ENCODE peak calls at places on chromosome 9, in five cellular contexts. A, O, C, T and H are unnamed samples.
A peak's percentile ranks its signal among the peaks of the same experiment; 100 is the strongest.

GRCh38 chr9:83932001-83932400 is 10.8 kb upstream of the KIF27 start:
- DNase-seq in O (no peak), C (no peak), T (no peak), A (no peak), H (no peak)

GRCh38 chr9:8600914-8601680 is 801.5 kb upstream of the DMAC1 start:
- DNase-seq in A (no peak), T (no peak), O (no peak), C (no peak), H (no peak)

GRCh38 chr9:133351908-133352634 is 4.1 kb downstream of the RPL7A start:
- DNase-seq in O (peak; percentile 69), A (peak; percentile 27), T (no peak), C (peak; percentile 21), H (peak; percentile 61)

GRCh38 chr9:81529556-81530193 is 159.7 kb downstream of the TLE1 start:
- DNase-seq in T (peak; percentile 7), O (no peak), C (no peak), A (no peak), H (no peak)

GRCh38 chr9:94167055-94167346 is 82.7 kb downstream of the PTPDC1 start:
- DNase-seq in C (no peak), O (peak; percentile 94), T (no peak), A (no peak), H (no peak)

GRCh38 chr9:128396970-128397613 is 23.6 kb upstream of the CERCAM start:
- DNase-seq in O (no peak), A (no peak), C (no peak), T (no peak), H (no peak)

GRCh38 chr9:91162784-91163440 is 198.8 kb downstream of the AUH start:
- DNase-seq in O (peak; percentile 40), C (no peak), T (no peak), A (peak; percentile 40), H (peak; percentile 75)

GRCh38 chr9:81492710-81493447 is 196.5 kb downstream of the TLE1 start:
- DNase-seq in O (no peak), C (no peak), A (no peak), T (no peak), H (no peak)

GRCh38 chr9:110058304-110058953 is 149.5 kb downstream of the C9orf152 start:
- DNase-seq in T (peak; percentile 67), O (peak; percentile 39), A (peak; percentile 41), C (no peak), H (peak; percentile 58)

GRCh38 chr9:79390077-79390673 is 181.6 kb upstream of the TLE4 start:
- DNase-seq in O (no peak), A (no peak), T (no peak), C (no peak), H (no peak)

GRCh38 chr9:109317979-109318671 is 2.7 kb downstream of the EPB41L4B start:
- DNase-seq in C (no peak), T (no peak), A (no peak), O (no peak), H (no peak)

GRCh38 chr9:114339130-114339908 is 9.7 kb downstream of the ORM2 start:
- DNase-seq in O (peak; percentile 54), C (peak; percentile 20), A (peak; percentile 52), T (no peak), H (peak; percentile 86)

GRCh38 chr9:84230355-84231136 is 110.0 kb downstream of the SLC28A3 start:
- DNase-seq in O (peak; percentile 64), A (no peak), C (no peak), T (no peak), H (no peak)

GRCh38 chr9:37495571-37495970 is 9.8 kb downstream of the POLR1E start:
- DNase-seq in T (no peak), O (no peak), C (no peak), A (no peak), H (no peak)
- H3K36me3 ChIP-seq in T (peaks cover 52% of the 10 kb centered on the region), O (peaks cover 32% of the 10 kb centered on the region), C (peaks cover 39% of the 10 kb centered on the region), A (peaks cover 45% of the 10 kb centered on the region), H (peaks cover 4% of the 10 kb centered on the region)

GRCh38 chr9:34252016-34252415 is 73.2 kb downstream of the UBAP1 start:
- DNase-seq in O (no peak), C (no peak), T (no peak), A (no peak), H (peak; percentile 44)

GRCh38 chr9:34253460-34253837 is 74.6 kb downstream of the UBAP1 start:
- DNase-seq in C (no peak), T (no peak), A (no peak), O (peak; percentile 30), H (no peak)

GRCh38 chr9:34252670-34253459 is 74.0 kb downstream of the UBAP1 start:
- DNase-seq in T (peak; percentile 18), C (peak; percentile 61), O (peak; percentile 72), A (peak; percentile 52), H (peak; percentile 63)

GRCh38 chr9:34249274-34249673 is 70.4 kb downstream of the UBAP1 start:
- DNase-seq in O (no peak), C (no peak), T (no peak), A (no peak), H (no peak)

GRCh38 chr9:34250721-34251120 is 71.9 kb downstream of the UBAP1 start:
- DNase-seq in A (no peak), O (no peak), T (no peak), C (no peak), H (no peak)
- H3K36me3 ChIP-seq in A (peaks cover 43% of the 10 kb centered on the region), O (peaks cover 27% of the 10 kb centered on the region), T (peaks cover 10% of the 10 kb centered on the region), C (peaks cover 48% of the 10 kb centered on the region), H (no peaks in the 10 kb centered on the region)

DNA sequence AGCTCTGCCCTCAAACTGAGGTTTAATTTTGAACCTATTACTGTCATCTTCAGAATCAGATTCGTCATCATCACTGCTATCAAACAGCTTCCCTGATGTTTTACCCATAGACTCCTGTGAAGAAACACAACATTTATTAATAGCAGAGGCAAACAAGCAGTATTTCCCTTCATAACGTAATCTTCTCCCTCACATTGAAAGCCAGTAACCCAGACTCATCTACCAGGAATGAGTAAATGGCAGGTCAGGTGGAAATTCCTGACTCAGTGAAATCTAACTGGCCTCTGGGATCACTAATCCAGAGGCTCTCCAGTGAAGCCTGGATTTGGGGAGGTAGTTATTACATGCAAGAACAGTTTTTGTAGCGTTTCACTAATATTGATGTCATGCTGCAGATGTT is 14.6 kb downstream of the NOL8 start:
- DNase-seq in A (no peak), O (no peak), T (no peak), C (no peak), H (no peak)
- H3K36me3 ChIP-seq in A (peaks cover 36% of the 10 kb centered on the region), O (peaks cover 47% of the 10 kb centered on the region), T (peaks cover 50% of the 10 kb centered on the region), C (peaks cover 21% of the 10 kb centered on the region), H (peaks cover 16% of the 10 kb centered on the region)

DNA sequence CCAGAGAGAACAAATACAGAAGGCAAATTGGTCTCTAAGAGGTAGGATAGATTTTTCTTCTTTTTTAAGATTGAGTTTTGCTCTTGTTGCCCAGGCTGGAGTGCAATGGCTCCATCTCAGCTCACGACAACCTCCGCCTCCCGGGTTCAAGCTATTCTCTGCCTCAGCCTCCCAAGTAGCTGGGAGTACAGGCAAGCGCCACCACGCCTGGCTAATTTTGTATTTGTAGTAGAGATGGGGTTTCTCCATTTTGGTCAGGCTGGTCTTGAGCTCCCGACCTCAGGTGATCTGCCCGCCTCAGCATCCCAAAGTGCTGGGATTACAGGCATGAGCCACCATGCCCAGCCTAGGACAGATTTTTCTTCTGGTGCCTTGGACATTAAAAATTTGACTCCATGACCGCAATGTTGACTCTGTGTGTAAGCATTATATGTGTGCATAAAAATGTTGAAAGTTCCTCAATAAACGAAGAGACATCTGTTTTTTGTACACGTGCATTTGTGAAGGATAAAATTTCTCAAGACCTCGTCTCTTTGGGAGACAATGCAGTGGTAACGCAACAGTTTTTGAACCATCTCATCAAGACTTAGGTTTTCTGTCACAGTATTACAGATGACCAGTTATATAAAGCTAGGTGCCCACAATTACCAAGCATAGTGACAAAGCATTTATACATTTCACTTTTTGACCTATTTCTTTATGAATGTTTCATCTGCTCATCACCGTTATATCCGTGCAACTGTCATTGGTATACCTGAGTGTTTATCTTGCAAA is 17.4 kb downstream of the VCP start:
- DNase-seq in O (no peak), C (no peak), A (no peak), T (no peak), H (no peak)
- H3K36me3 ChIP-seq in O (peaks cover 50% of the 10 kb centered on the region), C (peaks cover 46% of the 10 kb centered on the region), A (peaks cover 40% of the 10 kb centered on the region), T (peaks cover 45% of the 10 kb centered on the region), H (peaks cover 16% of the 10 kb centered on the region)

GRCh38 chr9:35740243-35740642 is 7.8 kb downstream of the CREB3 start:
- DNase-seq in A (no peak), O (no peak), T (no peak), C (no peak), H (no peak)
- H3K36me3 ChIP-seq in A (peaks cover 23% of the 10 kb centered on the region), O (peaks cover 82% of the 10 kb centered on the region), T (peaks cover 64% of the 10 kb centered on the region), C (peaks cover 81% of the 10 kb centered on the region), H (peaks cover 18% of the 10 kb centered on the region)

DNA sequence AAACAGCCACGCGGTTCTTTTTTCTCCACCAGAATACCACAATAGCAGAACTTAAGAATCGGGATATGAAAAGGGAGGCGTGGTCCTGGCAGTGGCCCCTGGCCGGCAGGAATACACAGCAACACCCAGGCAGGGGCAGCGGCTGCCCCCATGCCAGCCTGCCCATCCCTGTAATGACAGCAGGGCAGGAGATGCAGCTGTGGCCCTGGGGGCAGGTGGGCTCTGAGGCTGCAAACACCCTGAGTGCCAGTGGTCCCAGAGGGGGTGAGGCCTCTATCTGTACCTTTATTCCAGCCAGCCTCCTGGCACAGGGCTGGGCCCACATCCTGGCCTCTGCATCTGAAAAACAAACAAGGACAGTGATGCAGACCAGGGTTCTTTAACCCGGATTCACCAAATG is 12.4 kb downstream of the DIPK1B start:
- DNase-seq in T (no peak), A (no peak), C (no peak), O (no peak), H (no peak)
- H3K36me3 ChIP-seq in T (peaks cover 19% of the 10 kb centered on the region), A (peaks cover 32% of the 10 kb centered on the region), C (peaks cover 43% of the 10 kb centered on the region), O (peaks cover 44% of the 10 kb centered on the region), H (peaks cover 3% of the 10 kb centered on the region)

GRCh38 chr9:30722065-30722464 is 1662.4 kb upstream of the ACO1 start:
- DNase-seq in T (no peak), A (no peak), O (no peak), C (no peak), H (no peak)
- H3K36me3 ChIP-seq in T (no peaks in the 10 kb centered on the region), A (no peaks in the 10 kb centered on the region), O (no peaks in the 10 kb centered on the region), C (no peaks in the 10 kb centered on the region), H (no peaks in the 10 kb centered on the region)

DNA sequence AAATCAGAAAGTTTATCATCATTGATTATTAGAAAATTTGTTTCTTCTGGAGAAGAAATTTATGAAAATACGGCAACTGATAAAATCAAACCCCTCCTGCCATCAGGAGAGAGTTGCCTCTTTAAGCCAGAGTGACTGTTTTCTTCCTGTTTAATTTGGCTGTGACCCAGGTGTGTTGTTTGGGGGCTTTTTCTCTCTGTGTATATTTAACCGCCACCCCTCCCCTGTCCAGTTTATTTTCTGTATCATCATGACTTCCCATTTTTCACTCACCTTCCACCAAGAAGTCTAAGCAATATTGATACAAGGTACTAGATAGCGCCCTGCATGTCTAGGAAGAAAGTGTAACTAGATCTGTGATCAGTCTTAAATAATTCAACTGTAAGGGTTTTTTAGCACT is 50.1 kb downstream of the FAM78A start:
- DNase-seq in T (no peak), A (no peak), O (no peak), C (no peak), H (no peak)
- H3K36me3 ChIP-seq in T (peaks cover 10% of the 10 kb centered on the region), A (peaks cover 9% of the 10 kb centered on the region), O (no peaks in the 10 kb centered on the region), C (peaks cover 9% of the 10 kb centered on the region), H (peaks cover 3% of the 10 kb centered on the region)